ENCODE peak calls at places on chromosomes 2 and 18, in eight cellular contexts. A is H9; E is NCI-H69; X is colonic mucosa; F is NCI-H82; O is stimulated activated CD8-positive, alpha-beta memory T cell treated with anti-CD3 and anti-CD28 coated beads, Interleukin-7, amount 100 ng/mL, for 1 hour; N is activated CD8-positive, alpha-beta memory T cell treated with anti-CD3 and anti-CD28 coated beads, Interleukin-2, amount 50 U/mL, for 4 hours; W is stimulated activated CD4-positive, alpha-beta T cell treated with anti-CD3 and anti-CD28 coated beads, Interleukin-12 subunit alpha, Interleukin-12 subunit beta, amount 100 ng/mL, for 4 hours. Q is an unnamed sample.

GRCh38 chr2:211860224-211860623 is 678.4 kb downstream of the ERBB4 start:
- DNase-seq in A (no peak), E (peak), X (no peak), F (no peak), O (no peak), N (no peak), W (no peak), Q (no peak)

GRCh38 chr2:190947711-190948251 is 66.2 kb downstream of the STAT1 start:
- DNase-seq in A (no peak), E (peak), X (no peak), F (no peak), O (no peak), N (no peak), W (no peak), Q (no peak)

GRCh38 chr2:205946226-205946625 is 139.7 kb downstream of the INO80D start:
- DNase-seq in A (no peak), E (no peak), X (no peak), F (no peak), O (no peak), N (no peak), W (no peak), Q (no peak)

GRCh38 chr18:44725300-44726096 is 44.8 kb downstream of the SETBP1 start:
- DNase-seq in A (no peak), E (no peak), X (no peak), F (no peak), O (peak), N (peak), W (peak), Q (peak)

GRCh38 chr2:135164431-135164830 is 112.3 kb downstream of the RAB3GAP1 start:
- DNase-seq in A (no peak), E (peak), X (no peak), F (no peak), O (no peak), N (no peak), W (no peak), Q (no peak)

GRCh38 chr2:232328038-232328435 is 50.5 kb upstream of the ALPP start:
- DNase-seq in A (peak), E (peak), X (no peak), F (no peak), O (no peak), N (peak), W (no peak), Q (peak)

GRCh38 chr2:3625186-3625585 is 30.3 kb downstream of the COLEC11 start:
- DNase-seq in A (no peak), E (no peak), X (no peak), F (no peak), O (no peak), N (no peak), W (no peak), Q (no peak)

GRCh38 chr2:241379481-241380480 is 23.7 kb downstream of the FARP2 start:
- DNase-seq in A (no peak), E (no peak), X (no peak), F (no peak), O (no peak), N (no peak), W (no peak), Q (no peak)

GRCh38 chr2:175003875-175004729 is 1.1 kb downstream of the CHN1 start:
- DNase-seq in A (peak), E (peak), X (no peak), F (peak), O (no peak), N (no peak), W (no peak), Q (no peak)

GRCh38 chr18:75107931-75108276 is 101.0 kb downstream of the PTGR3 start:
- DNase-seq in A (no peak), E (no peak), X (no peak), F (no peak), O (no peak), N (no peak), W (no peak), Q (no peak)

GRCh38 chr2:104408266-104408665 is 445.6 kb upstream of the POU3F3 start:
- DNase-seq in A (no peak), E (peak), X (no peak), F (no peak), O (no peak), N (no peak), W (no peak), Q (no peak)

GRCh38 chr2:163610817-163611556 is 124.8 kb downstream of the FIGN start:
- DNase-seq in A (peak), E (peak), X (no peak), F (peak), O (no peak), N (no peak), W (no peak), Q (no peak)

GRCh38 chr18:72637319-72638113 is 93.4 kb upstream of the CBLN2 start:
- DNase-seq in A (no peak), E (no peak), X (no peak), F (no peak), O (no peak), N (no peak), W (no peak), Q (no peak)

GRCh38 chr18:63342206-63342605 is 22.6 kb upstream of the BCL2 start:
- DNase-seq in A (peak), E (no peak), X (no peak), F (no peak), O (no peak), N (peak), W (no peak), Q (no peak)

GRCh38 chr2:17518212-17519154 is at the start of gene RAD51AP2:
- DNase-seq in A (peak), E (peak), X (peak), F (peak), O (no peak), N (no peak), W (peak), Q (no peak)

GRCh38 chr2:227404575-227404974 is 16.8 kb upstream of the SCYGR1 start:
- DNase-seq in A (no peak), E (no peak), X (no peak), F (no peak), O (no peak), N (no peak), W (no peak), Q (no peak)

GRCh38 chr2:109591236-109591635 is 22.5 kb downstream of the SEPTIN10 start:
- DNase-seq in A (no peak), E (no peak), X (no peak), F (no peak), O (no peak), N (no peak), W (no peak), Q (no peak)

GRCh38 chr2:31253344-31254155 is 19.6 kb downstream of the EHD3 start:
- DNase-seq in A (peak), E (peak), X (no peak), F (peak), O (no peak), N (no peak), W (no peak), Q (no peak)